ENCODE peak calls at places on chromosomes 2 and 18, in ten cellular contexts. O is GM12864; S is GM20000; W is astrocyte of the spinal cord; G is OCI-LY7; Y is heart left ventricle; M is endothelial cell of umbilical vein; I is cardiac fibroblast; R is CD4-positive, alpha-beta T cell; V is thyroid gland. K is an unnamed sample.

GRCh38 chr18:74153793-74154192 is 5.5 kb downstream of the TIMM21 start:
- DNase-seq in O (no peak), S (no peak), W (no peak), G (no peak), Y (no peak), M (no peak), I (no peak), R (no peak), V (no peak), K (no peak)

GRCh38 chr2:199206536-199206935 is 251.2 kb downstream of the SATB2 start:
- DNase-seq in O (no peak), S (no peak), W (no peak), G (no peak), Y (no peak), M (no peak), I (no peak), R (no peak), V (no peak), K (no peak)

GRCh38 chr2:150643106-150643730 is 155.8 kb upstream of the RND3 start:
- DNase-seq in O (no peak), S (no peak), W (no peak), G (no peak), Y (no peak), M (no peak), I (peak; percentile 50), R (no peak), V (no peak), K (no peak)

GRCh38 chr2:220555961-220556360 is 928.5 kb downstream of the SLC4A3 start:
- DNase-seq in O (no peak), S (no peak), W (no peak), G (no peak), Y (no peak), M (no peak), I (no peak), R (no peak), V (no peak), K (no peak)

GRCh38 chr2:236503100-236503499 is 66.5 kb upstream of the ACKR3 start:
- DNase-seq in O (no peak), S (no peak), W (no peak), G (peak; percentile 21), Y (no peak), M (no peak), I (no peak), R (no peak), V (no peak), K (no peak)

GRCh38 chr2:11710210-11710609 is 36.2 kb upstream of the LPIN1 start:
- DNase-seq in O (no peak), S (no peak), W (peak; percentile 85), G (no peak), Y (no peak), M (peak; percentile 78), I (peak; percentile 86), R (no peak), V (peak; percentile 32), K (no peak)

GRCh38 chr2:40130251-40130994 is 321.5 kb downstream of the SLC8A1 start:
- DNase-seq in O (no peak), S (no peak), W (peak; percentile 83), G (no peak), Y (peak; percentile 61), M (no peak), I (peak; percentile 62), R (no peak), V (no peak), K (no peak)

GRCh38 chr2:27860111-27860510 is 30.1 kb downstream of the RBKS start:
- DNase-seq in O (no peak), S (no peak), W (peak; percentile 57), G (no peak), Y (no peak), M (peak; percentile 21), I (peak; percentile 71), R (no peak), V (no peak), K (no peak)

GRCh38 chr18:10351858-10352257 is 102.6 kb upstream of the APCDD1 start:
- DNase-seq in O (no peak), S (no peak), W (no peak), G (no peak), Y (no peak), M (no peak), I (no peak), R (no peak), V (no peak), K (no peak)

GRCh38 chr2:7191927-7192326 is 274.7 kb downstream of the RNF144A start:
- DNase-seq in O (no peak), S (no peak), W (peak; percentile 94), G (no peak), Y (no peak), M (peak; percentile 4), I (peak; percentile 77), R (no peak), V (no peak), K (no peak)

GRCh38 chr18:7084080-7084765 is 33.4 kb downstream of the LAMA1 start:
- DNase-seq in O (no peak), S (no peak), W (no peak), G (no peak), Y (no peak), M (peak; percentile 6), I (peak; percentile 63), R (no peak), V (no peak), K (no peak)

GRCh38 chr2:201797175-201797840 is 9.0 kb upstream of the CDK15 start:
- DNase-seq in O (no peak), S (no peak), W (peak; percentile 89), G (no peak), Y (no peak), M (no peak), I (peak; percentile 15), R (no peak), V (no peak), K (no peak)

GRCh38 chr2:110852541-110853263 is 120.3 kb downstream of the ACOXL start:
- DNase-seq in O (no peak), S (no peak), W (no peak), G (no peak), Y (no peak), M (no peak), I (no peak), R (no peak), V (no peak), K (no peak)

GRCh38 chr2:110852051-110852450 is 119.7 kb downstream of the ACOXL start:
- DNase-seq in O (no peak), S (no peak), W (no peak), G (no peak), Y (no peak), M (no peak), I (no peak), R (no peak), V (no peak), K (no peak)

GRCh38 chr2:110853516-110853915 is 121.1 kb downstream of the ACOXL start:
- DNase-seq in O (no peak), S (peak; percentile 36), W (peak; percentile 3), G (peak; percentile 67), Y (no peak), M (peak; percentile 25), I (peak; percentile 13), R (peak; percentile 20), V (peak; percentile 22), K (peak; percentile 45)

GRCh38 chr2:110851531-110851930 is 119.2 kb downstream of the ACOXL start:
- DNase-seq in O (no peak), S (no peak), W (no peak), G (no peak), Y (no peak), M (no peak), I (no peak), R (no peak), V (no peak), K (no peak)

GRCh38 chr2:110854355-110855081 is 122.1 kb downstream of the ACOXL start:
- DNase-seq in O (no peak), S (no peak), W (no peak), G (peak; percentile 41), Y (no peak), M (no peak), I (no peak), R (no peak), V (no peak), K (no peak)
- TF ChIP-seq CTCF in O (peak; percentile 56), S (peak; percentile 16), W (peak; percentile 31), G (peak; percentile 66), Y (no peak), M (peak; percentile 22), I (peak; percentile 25), R (no peak), V (no peak), K (peak; percentile 31)

GRCh38 chr18:48345596-48345995 is 63.6 kb downstream of the ZBTB7C start:
- DNase-seq in O (no peak), S (no peak), W (peak; percentile 13), G (no peak), Y (no peak), M (no peak), I (peak; percentile 38), R (no peak), V (no peak), K (no peak)
- TF ChIP-seq CTCF in O (no peak), S (no peak), W (peak; percentile 56), G (peak; percentile 23), Y (peak; percentile 31), M (no peak), I (peak; percentile 53), R (no peak), V (peak; percentile 27), K (no peak)

DNA sequence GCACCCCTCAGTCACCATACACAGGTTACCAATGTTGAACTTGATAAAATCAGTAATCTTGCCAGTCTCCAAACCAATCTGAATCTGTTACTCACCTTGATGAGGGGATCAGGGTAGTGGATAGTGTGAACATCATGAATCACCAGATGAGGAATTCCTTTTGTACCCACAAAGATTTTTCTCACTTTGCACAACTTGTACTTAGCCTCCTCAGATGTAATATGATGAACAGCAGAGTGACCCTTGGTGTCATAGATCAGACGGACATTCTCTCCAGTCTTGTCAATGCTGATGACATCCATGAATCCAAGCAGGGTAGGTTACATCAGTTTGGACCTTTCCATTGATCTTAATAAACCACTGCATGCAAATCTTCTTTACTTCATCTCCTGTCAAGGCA is 54.7 kb downstream of the MDH1 start:
- DNase-seq in O (no peak), S (no peak), W (no peak), G (no peak), Y (no peak), M (no peak), I (no peak), R (no peak), V (no peak), K (no peak)
- TF ChIP-seq CTCF in O (no peak), S (no peak), W (no peak), G (no peak), Y (no peak), M (no peak), I (no peak), R (no peak), V (no peak), K (no peak)

GRCh38 chr2:144785253-144785652 is 265.3 kb upstream of the ZEB2 start:
- DNase-seq in O (no peak), S (no peak), W (no peak), G (no peak), Y (no peak), M (no peak), I (no peak), R (no peak), V (no peak), K (no peak)

GRCh38 chr2:144776766-144777165 is 256.8 kb upstream of the ZEB2 start:
- DNase-seq in O (no peak), S (no peak), W (peak; percentile 12), G (no peak), Y (no peak), M (no peak), I (peak; percentile 18), R (no peak), V (no peak), K (no peak)

DNA sequence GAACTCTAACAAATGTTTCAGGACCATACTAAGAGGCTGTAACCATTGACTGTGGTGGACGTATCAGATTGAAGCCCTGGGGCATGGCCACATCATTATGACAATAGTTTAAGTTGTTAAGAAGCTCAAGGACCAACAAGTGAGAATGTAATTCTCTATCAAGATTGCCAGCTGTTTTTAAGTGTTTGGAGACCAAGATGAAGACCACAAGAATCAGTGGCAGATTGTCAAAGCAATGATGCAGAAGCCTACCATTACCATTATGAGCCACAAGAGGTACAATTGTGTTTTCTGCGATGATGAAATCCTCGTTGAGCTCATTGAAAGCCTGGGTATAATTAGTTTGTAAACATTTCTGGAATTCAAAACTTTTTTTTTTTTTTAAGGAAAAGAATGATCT is 261.1 kb upstream of the ZEB2 start:
- DNase-seq in O (no peak), S (no peak), W (no peak), G (no peak), Y (no peak), M (no peak), I (peak; percentile 17), R (no peak), V (no peak), K (no peak)
- TF ChIP-seq CTCF in O (no peak), S (no peak), W (no peak), G (no peak), Y (no peak), M (no peak), I (no peak), R (no peak), V (no peak), K (no peak)

K was measured in GM10248.